ENCODE peak calls at places on chromosomes 7 and 10, in ten cellular contexts. K is foreskin fibroblast; I is left lobe of liver; X is nephron progenitor cell; P is aorta; Q is stimulated activated CD8-positive, alpha-beta memory T cell treated with anti-CD3 and anti-CD28 coated beads, Interleukin-4, amount 100 ng/mL, for 1 hour; U is memory B cell; M is brain microvascular endothelial cell; J is H54; R is LoVo. F is an unnamed sample.
A peak's percentile ranks its signal among the peaks of the same experiment; 100 is the strongest.

GRCh38 chr7:34675749-34676374 is 17.8 kb downstream of the NPSR1 start:
- DNase-seq in J (peak; percentile 25), I (no peak), Q (no peak), U (no peak), P (no peak), R (peak; percentile 13), K (no peak), X (peak; percentile 35), M (no peak), F (peak; percentile 20)

GRCh38 chr10:103640436-103641181 is 147.1 kb downstream of the NEURL1 start:
- DNase-seq in J (no peak), P (no peak), K (no peak), R (no peak), I (no peak), X (no peak), M (no peak), U (no peak), Q (no peak), F (no peak)

GRCh38 chr7:11026452-11027359 is 53.0 kb downstream of the PHF14 start:
- DNase-seq in I (no peak), X (no peak), U (no peak), Q (no peak), J (no peak), K (no peak), P (no peak), R (no peak), M (no peak), F (no peak)

GRCh38 chr7:96426027-96426426 is 104.1 kb upstream of the SLC25A13 start:
- DNase-seq in J (no peak), X (no peak), P (no peak), Q (no peak), M (peak; percentile 37), I (no peak), U (no peak), R (no peak), K (no peak), F (no peak)

GRCh38 chr10:132708441-132708840 is 77.5 kb downstream of the NKX6-2 start:
- DNase-seq in R (no peak), I (no peak), Q (no peak), J (no peak), U (no peak), K (no peak), M (no peak), X (no peak), P (peak; percentile 31), F (no peak)

GRCh38 chr10:86372785-86373239 is 6.2 kb upstream of the GRID1 start:
- DNase-seq in U (no peak), M (no peak), R (no peak), Q (no peak), X (no peak), P (peak; percentile 18), K (no peak), J (no peak), I (peak; percentile 31), F (no peak)

GRCh38 chr7:128167791-128168666 is 73.0 kb upstream of the LEP start:
- DNase-seq in J (no peak), I (no peak), Q (no peak), K (no peak), P (no peak), R (no peak), U (no peak), M (no peak), X (peak; percentile 16), F (no peak)

GRCh38 chr10:100872034-100872791 is 40.5 kb upstream of the SLF2 start:
- DNase-seq in K (no peak), I (no peak), X (peak; percentile 89), J (peak; percentile 54), Q (peak; percentile 4), R (peak; percentile 6), U (peak; percentile 39), M (peak; percentile 45), P (no peak), F (no peak)

GRCh38 chr7:104960741-104961479 is 53.1 kb upstream of the KMT2E start:
- DNase-seq in X (no peak), I (no peak), P (peak; percentile 75), K (peak; percentile 70), U (no peak), Q (no peak), R (no peak), J (no peak), M (no peak), F (no peak)

GRCh38 chr7:26850193-26850651 is 14.2 kb downstream of the SKAP2 start:
- DNase-seq in Q (no peak), R (no peak), K (no peak), I (no peak), M (no peak), X (no peak), U (no peak), P (no peak), J (no peak), F (no peak)

GRCh38 chr7:116524609-116525297 is at the start of gene CAV1:
- DNase-seq in Q (no peak), M (peak; percentile 94), I (peak; percentile 73), P (peak; percentile 88), U (peak; percentile 21), R (peak; percentile 92), K (peak; percentile 99), X (peak; percentile 44), J (peak; percentile 81), F (no peak)

GRCh38 chr10:97336446-97336845 is 1.9 kb upstream of the FRAT2 start:
- DNase-seq in X (no peak), M (no peak), R (no peak), I (no peak), U (no peak), K (no peak), Q (no peak), P (no peak), J (no peak), F (no peak)

GRCh38 chr10:13162013-13162364 is 631 bp downstream of the MCM10 start:
- DNase-seq in M (no peak), U (no peak), Q (no peak), J (no peak), X (peak; percentile 22), P (no peak), K (no peak), I (no peak), R (no peak), F (peak; percentile 9)

GRCh38 chr10:4083509-4084003 is 298.5 kb upstream of the KLF6 start:
- DNase-seq in J (no peak), I (no peak), X (no peak), M (no peak), R (no peak), P (no peak), K (no peak), U (no peak), Q (no peak), F (no peak)

GRCh38 chr10:18472977-18473376 is 178.4 kb downstream of the NSUN6 start:
- DNase-seq in X (no peak), I (no peak), M (no peak), R (no peak), Q (no peak), J (no peak), K (no peak), P (no peak), U (no peak), F (no peak)

GRCh38 chr7:32928785-32929184 is 28.5 kb upstream of the FKBP9 start:
- DNase-seq in U (no peak), M (no peak), R (no peak), J (no peak), K (no peak), P (no peak), I (no peak), Q (no peak), X (no peak), F (no peak)

GRCh38 chr7:52565980-52566379 is 469.5 kb upstream of the POM121L12 start:
- DNase-seq in P (no peak), R (no peak), U (no peak), J (no peak), I (no peak), K (no peak), M (no peak), X (no peak), Q (no peak), F (no peak)

GRCh38 chr10:80488539-80489066 is 34.5 kb downstream of the TSPAN14 start:
- DNase-seq in P (no peak), I (no peak), Q (no peak), K (no peak), U (no peak), X (no peak), R (no peak), J (no peak), M (no peak), F (no peak)

GRCh38 chr7:151769189-151769821 is 107.6 kb downstream of the PRKAG2 start:
- DNase-seq in X (no peak), J (no peak), I (no peak), Q (no peak), R (no peak), M (no peak), U (no peak), K (no peak), P (no peak), F (no peak)

GRCh38 chr7:151795168-151795754 is 81.7 kb downstream of the PRKAG2 start:
- DNase-seq in M (no peak), P (peak; percentile 52), Q (peak; percentile 17), U (peak; percentile 17), R (no peak), I (no peak), K (no peak), J (no peak), X (no peak), F (no peak)

GRCh38 chr7:46747222-46747621 is 826.1 kb upstream of the IGFBP3 start:
- DNase-seq in R (no peak), K (no peak), P (no peak), J (no peak), Q (no peak), X (peak; percentile 19), U (no peak), I (no peak), M (no peak), F (no peak)

GRCh38 chr7:107251963-107252362 is 83.2 kb downstream of the HBP1 start:
- DNase-seq in J (no peak), R (no peak), U (no peak), P (no peak), K (no peak), X (no peak), Q (no peak), I (no peak), M (no peak), F (no peak)

GRCh38 chr7:133561361-133561760 is 308.5 kb downstream of the EXOC4 start:
- DNase-seq in X (no peak), M (no peak), J (no peak), Q (no peak), U (no peak), R (no peak), K (peak; percentile 14), P (no peak), I (no peak), F (no peak)

GRCh38 chr10:120990831-120991230 is 139.7 kb downstream of the WDR11 start:
- DNase-seq in Q (no peak), I (no peak), P (no peak), M (no peak), X (no peak), K (no peak), J (no peak), R (no peak), U (no peak), F (no peak)

GRCh38 chr7:148124477-148124876 is 466.1 kb upstream of the C7orf33 start:
- DNase-seq in M (no peak), I (no peak), R (no peak), X (no peak), K (no peak), Q (no peak), P (no peak), J (no peak), U (no peak), F (no peak)

GRCh38 chr10:113524120-113524519 is 28.7 kb upstream of the HABP2 start:
- DNase-seq in X (no peak), M (no peak), R (peak; percentile 10), J (no peak), P (no peak), U (no peak), I (no peak), K (no peak), Q (no peak), F (no peak)

GRCh38 chr10:3445688-3446087 is 273.1 kb upstream of the PITRM1 start:
- DNase-seq in R (no peak), X (no peak), I (no peak), P (no peak), U (no peak), K (no peak), Q (no peak), M (no peak), J (no peak), F (no peak)

GRCh38 chr10:103510791-103511757 is 17.6 kb downstream of the NEURL1 start:
- DNase-seq in I (no peak), J (no peak), M (no peak), X (no peak), Q (no peak), P (no peak), R (no peak), U (no peak), K (no peak), F (no peak)

F was measured in neuronal stem cell.